ENCODE peak calls at places on chromosome 9, in five cellular contexts. W is HepG2, J is H1, B is GM12878, Z is K562. H is an unnamed sample.

GRCh38 chr9:127871531-127871930 is 5.9 kb downstream of the AK1 start:
- DNase-seq in W (no peak), J (no peak), B (no peak), Z (no peak), H (no peak)

GRCh38 chr9:138060881-138061280 is 183.3 kb downstream of the CACNA1B start:
- DNase-seq in J (no peak), Z (no peak), B (no peak), W (no peak), H (no peak)

GRCh38 chr9:79129865-79130480 is 441.8 kb upstream of the TLE4 start:
- DNase-seq in W (peak; percentile 1), J (peak; percentile 66), B (no peak), Z (peak; percentile 11), H (peak; percentile 42)

GRCh38 chr9:10045598-10045997 is 567.2 kb downstream of the PTPRD start:
- DNase-seq in W (no peak), J (no peak), B (no peak), Z (no peak), H (no peak)

GRCh38 chr9:129394011-129394919 is 216.2 kb upstream of the IER5L start:
- DNase-seq in W (no peak), Z (no peak), J (no peak), B (no peak), H (peak; percentile 88)

GRCh38 chr9:84697494-84698114 is 28.1 kb downstream of the NTRK2 start:
- DNase-seq in Z (peak; percentile 11), W (peak; percentile 22), J (peak; percentile 90), B (no peak), H (peak; percentile 58)

GRCh38 chr9:133374612-133375115 is 1.2 kb downstream of the SURF4 start:
- DNase-seq in J (no peak), B (no peak), Z (no peak), W (no peak), H (no peak)

GRCh38 chr9:28925184-28925583 is 1351.9 kb upstream of the C9orf72 start:
- DNase-seq in J (no peak), Z (no peak), W (no peak), B (no peak), H (no peak)

GRCh38 chr9:86005253-86005775 is 64.4 kb downstream of the NAA35 start:
- DNase-seq in J (no peak), B (no peak), Z (no peak), W (no peak), H (no peak)

GRCh38 chr9:214488-215448 is at the start of gene DOCK8:
- DNase-seq in J (peak; percentile 89), W (peak; percentile 31), B (no peak), Z (peak; percentile 74), H (peak; percentile 32)

GRCh38 chr9:76943071-76943470 is 37.2 kb upstream of the PRUNE2 start:
- DNase-seq in B (no peak), Z (no peak), W (no peak), J (no peak), H (no peak)

GRCh38 chr9:100427366-100428263 is 672 bp downstream of the MSANTD3 start:
- DNase-seq in J (no peak), Z (no peak), B (no peak), W (peak; percentile 36), H (no peak)

GRCh38 chr9:133273098-133273497 is 1.9 kb downstream of the ABO start:
- DNase-seq in Z (no peak), J (no peak), B (no peak), W (no peak), H (no peak)

DNA sequence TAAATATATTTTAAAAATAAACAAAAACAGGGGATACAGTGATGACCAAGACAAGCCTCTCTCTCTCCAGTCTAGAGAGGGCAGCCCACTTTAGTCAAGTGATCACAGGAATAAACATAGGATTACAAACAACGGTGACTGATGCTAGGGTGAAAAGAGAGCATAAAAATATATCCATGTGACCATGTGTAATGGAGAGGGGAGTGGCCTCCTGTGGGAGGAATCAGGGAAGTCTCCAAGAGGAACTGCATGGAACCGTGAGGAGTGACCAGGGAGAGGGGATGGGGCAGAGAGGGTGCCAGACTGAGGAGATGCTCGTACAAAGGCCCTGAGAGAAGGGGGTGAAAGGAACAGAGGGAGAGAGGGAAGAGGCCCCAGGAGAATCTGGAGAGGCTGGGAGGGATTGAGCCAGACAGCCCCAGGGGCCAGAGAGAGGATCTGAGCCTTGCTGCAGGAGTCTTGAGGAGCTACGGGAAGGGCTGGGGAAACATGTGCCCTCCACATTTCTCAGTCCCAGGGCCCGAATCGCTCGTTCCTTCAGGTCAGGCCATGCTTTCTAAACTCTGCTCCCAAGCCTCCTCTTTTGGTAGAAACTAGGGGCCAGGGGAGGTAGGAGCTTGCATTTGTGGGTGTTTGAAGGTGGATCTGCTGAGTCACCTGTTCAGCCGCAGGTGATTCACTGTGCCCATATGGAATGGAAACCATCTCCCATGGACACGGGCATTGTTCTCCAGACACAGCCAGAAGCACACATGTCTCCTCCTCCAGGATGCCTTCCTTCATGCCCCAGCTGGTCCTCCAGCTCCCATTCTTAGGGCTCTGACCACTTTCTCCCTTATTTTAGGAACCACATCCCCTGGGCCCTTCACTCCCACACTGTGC is 63.8 kb downstream of the PAX5 start:
- DNase-seq in Z (no peak), J (peak; percentile 23), W (no peak), B (no peak), H (no peak)
- TF ChIP-seq RFX5 in Z (no peak), J (no peak), W (no peak), B (no peak), H (no peak)

GRCh38 chr9:131121346-131121745 is 4.0 kb upstream of the NUP214 start:
- DNase-seq in Z (no peak), J (no peak), W (no peak), B (no peak), H (no peak)

GRCh38 chr9:131117111-131117761 is 8.2 kb upstream of the NUP214 start:
- DNase-seq in Z (peak; percentile 58), J (no peak), W (no peak), B (no peak), H (no peak)

GRCh38 chr9:131117762-131118145 is 7.6 kb upstream of the NUP214 start:
- DNase-seq in Z (no peak), B (no peak), J (no peak), W (no peak), H (no peak)

GRCh38 chr9:131120620-131121228 is 4.7 kb upstream of the NUP214 start:
- DNase-seq in J (no peak), Z (no peak), B (no peak), W (no peak), H (no peak)

DNA sequence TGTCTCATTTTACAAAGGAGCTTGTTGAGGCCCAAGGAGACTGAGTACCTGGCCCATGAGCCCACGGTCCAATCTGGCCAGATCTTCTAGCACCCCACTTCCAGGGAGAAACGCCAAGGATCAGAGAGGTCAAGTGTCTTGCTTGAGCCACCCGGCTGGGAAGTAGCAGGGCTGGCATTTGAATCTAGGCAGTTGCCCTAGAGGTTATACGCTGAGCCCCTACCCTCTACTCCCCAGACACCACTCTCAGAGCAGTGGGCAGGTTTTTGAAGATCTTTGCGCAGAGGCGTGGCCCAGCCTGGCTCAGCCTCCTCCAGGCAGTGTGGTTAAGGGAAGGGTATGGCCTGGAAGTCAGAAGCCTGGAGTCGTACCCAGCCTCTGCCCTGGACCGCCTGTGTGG is 5.8 kb upstream of the NUP214 start:
- DNase-seq in W (no peak), B (no peak), J (no peak), Z (peak; percentile 61), H (no peak)
- TF ChIP-seq TAF1 in W (no peak), B (no peak), J (no peak), Z (no peak), H (no peak)

GRCh38 chr9:87662808-87663528 is 63.0 kb upstream of the CTSL start:
- DNase-seq in W (peak; percentile 41), J (peak; percentile 96), B (no peak), Z (peak; percentile 74), H (peak; percentile 89)
- TF ChIP-seq RFX5 in W (no peak), J (no peak), B (no peak), Z (no peak), H (no peak)

GRCh38 chr9:68751556-68751955 is 46.5 kb downstream of the PIP5K1B start:
- DNase-seq in W (no peak), B (no peak), J (no peak), Z (no peak), H (no peak)

GRCh38 chr9:68750786-68751185 is 45.7 kb downstream of the PIP5K1B start:
- DNase-seq in W (peak; percentile 23), Z (no peak), B (no peak), J (no peak), H (no peak)

GRCh38 chr9:68749135-68749534 is 44.1 kb downstream of the PIP5K1B start:
- DNase-seq in Z (no peak), W (no peak), B (no peak), J (no peak), H (no peak)

GRCh38 chr9:68750179-68750685 is 45.2 kb downstream of the PIP5K1B start:
- DNase-seq in W (no peak), B (no peak), Z (no peak), J (no peak), H (no peak)

DNA sequence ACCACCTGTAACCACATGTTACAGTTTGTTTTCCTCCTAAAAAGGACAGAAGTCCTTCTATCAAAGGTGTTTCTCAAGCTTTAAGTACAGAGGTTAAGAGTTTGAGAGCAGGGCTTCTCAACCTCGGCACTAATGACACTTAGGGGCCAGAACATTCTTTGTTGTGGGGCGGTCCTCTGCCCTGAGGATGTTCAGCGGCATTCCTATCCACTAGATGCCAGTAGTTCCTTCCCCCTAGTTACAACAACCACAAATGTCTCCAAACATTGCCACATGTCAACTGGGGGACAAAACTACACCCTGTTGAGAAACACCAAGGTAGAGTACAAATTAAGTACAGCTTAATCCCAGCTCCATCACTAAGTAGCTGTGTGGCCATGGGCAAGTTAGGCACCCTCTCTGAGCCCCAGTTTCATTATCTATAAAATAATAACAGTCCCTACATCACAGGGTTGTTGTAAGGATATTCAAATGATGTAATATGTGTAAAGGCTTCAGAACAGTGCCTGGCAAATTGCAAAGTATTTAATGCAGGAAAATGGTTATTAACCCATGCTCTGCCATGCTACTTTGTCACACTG is 44.6 kb downstream of the PIP5K1B start:
- DNase-seq in J (no peak), Z (no peak), B (no peak), W (peak; percentile 40), H (no peak)
- TF ChIP-seq TAF1 in J (no peak), Z (no peak), B (no peak), W (no peak), H (no peak)

GRCh38 chr9:71322311-71322710 is 200.9 kb upstream of the TRPM3 start:
- DNase-seq in B (no peak), W (no peak), Z (no peak), J (no peak), H (no peak)
- TF ChIP-seq RFX5 in B (no peak), W (no peak), Z (no peak), J (no peak), H (no peak)

DNA sequence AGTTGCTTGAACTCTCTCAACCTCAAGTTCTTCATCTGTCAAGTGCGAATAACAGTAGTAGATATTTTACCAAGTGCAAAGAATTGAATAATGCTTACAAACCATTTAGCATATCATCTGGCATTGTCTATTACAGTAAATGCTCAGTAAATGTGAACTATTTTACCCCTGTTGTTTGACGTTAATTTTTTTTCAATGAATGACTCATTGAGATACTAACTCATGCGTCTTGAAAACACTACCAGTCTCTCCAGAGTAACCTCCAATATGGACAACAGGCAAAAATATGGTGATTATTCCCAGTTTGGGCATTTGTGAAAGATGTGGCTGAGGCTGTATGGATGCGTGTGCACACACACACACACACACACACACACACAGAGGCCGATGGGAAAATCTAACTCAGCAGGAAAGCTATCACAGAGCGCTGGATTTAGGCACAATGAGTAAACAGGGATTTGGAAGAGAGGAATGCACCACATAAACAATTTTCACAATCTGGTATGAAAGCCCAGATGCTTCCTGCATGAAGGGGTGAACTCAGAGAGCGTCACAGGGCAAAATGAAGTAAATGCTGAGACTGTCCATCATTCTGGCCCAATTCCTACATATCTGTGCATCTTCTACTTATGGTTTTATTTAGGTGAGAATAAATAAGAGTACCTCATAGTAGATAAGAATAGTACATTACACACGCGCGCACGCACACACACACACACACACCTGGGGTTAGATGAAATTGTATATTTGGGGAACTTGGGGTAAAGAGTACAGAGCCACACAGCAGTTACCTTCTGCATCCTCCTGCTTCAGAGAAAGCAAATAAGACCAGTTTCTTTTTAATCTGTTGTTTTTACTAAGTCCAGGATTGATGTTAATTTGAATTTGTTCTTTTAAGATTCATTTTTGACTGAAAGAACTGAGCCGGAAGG is 128.7 kb downstream of the PALM2AKAP2 start:
- DNase-seq in W (no peak), J (no peak), Z (no peak), B (no peak), H (no peak)
- TF ChIP-seq TAF1 in W (no peak), J (no peak), Z (no peak), B (no peak), H (no peak)

H was measured in SK-N-SH.